ENCODE peak calls at places on chromosome 1, in five cellular contexts. One of them, this sample, is unnamed.

GRCh38 chr1:173489929-173490328 is 12.8 kb downstream of the PRDX6 start:
- DNase-seq in stomach: no peak
- DNase-seq in A673: no peak
- DNase-seq in astrocyte: no peak
- DNase-seq in fibroblast of lung: no peak
- DNase-seq in this sample: no peak

GRCh38 chr1:64203420-64203819 is at the start of gene UBE2U:
- DNase-seq in stomach: no peak
- DNase-seq in A673: no peak
- DNase-seq in astrocyte: no peak
- DNase-seq in fibroblast of lung: no peak
- DNase-seq in this sample: no peak

GRCh38 chr1:228416217-228416971 is at the start of gene TRIM17:
- DNase-seq in stomach: no peak
- DNase-seq in astrocyte: no peak
- DNase-seq in A673: peak
- DNase-seq in fibroblast of lung: no peak
- DNase-seq in this sample: no peak

GRCh38 chr1:245771521-245772281 is 616.9 kb downstream of the KIF26B start:
- DNase-seq in fibroblast of lung: peak
- DNase-seq in astrocyte: peak
- DNase-seq in stomach: no peak
- DNase-seq in A673: no peak
- DNase-seq in this sample: no peak

GRCh38 chr1:37465596-37466517 is 8.5 kb upstream of the ZC3H12A start:
- DNase-seq in astrocyte: peak
- DNase-seq in fibroblast of lung: peak
- DNase-seq in A673: no peak
- DNase-seq in stomach: no peak
- DNase-seq in this sample: no peak

GRCh38 chr1:106571109-106571508 is 485.4 kb upstream of the PRMT6 start:
- DNase-seq in fibroblast of lung: no peak
- DNase-seq in astrocyte: peak
- DNase-seq in A673: peak
- DNase-seq in stomach: no peak
- DNase-seq in this sample: no peak

GRCh38 chr1:57163789-57164188 is 198.0 kb upstream of the C8B start:
- DNase-seq in A673: no peak
- DNase-seq in astrocyte: no peak
- DNase-seq in stomach: no peak
- DNase-seq in fibroblast of lung: no peak
- DNase-seq in this sample: no peak

GRCh38 chr1:17922833-17923232 is 167.7 kb downstream of the ACTL8 start:
- DNase-seq in A673: peak
- DNase-seq in astrocyte: no peak
- DNase-seq in stomach: peak
- DNase-seq in fibroblast of lung: peak
- DNase-seq in this sample: no peak

GRCh38 chr1:58997637-58998036 is 213.8 kb upstream of the JUN start:
- DNase-seq in stomach: no peak
- DNase-seq in A673: no peak
- DNase-seq in astrocyte: no peak
- DNase-seq in fibroblast of lung: no peak
- DNase-seq in this sample: peak

GRCh38 chr1:161266096-161266679 is 7.6 kb downstream of the PCP4L1 start:
- DNase-seq in A673: peak
- DNase-seq in stomach: no peak
- DNase-seq in fibroblast of lung: no peak
- DNase-seq in astrocyte: no peak
- DNase-seq in this sample: no peak

GRCh38 chr1:115411388-115412063 is 73.5 kb upstream of the NGF start:
- DNase-seq in fibroblast of lung: peak
- DNase-seq in A673: no peak
- DNase-seq in astrocyte: peak
- DNase-seq in stomach: no peak
- DNase-seq in this sample: no peak

GRCh38 chr1:95018602-95019369 is 54.0 kb downstream of the ALG14 start:
- DNase-seq in A673: peak
- DNase-seq in fibroblast of lung: no peak
- DNase-seq in stomach: no peak
- DNase-seq in astrocyte: peak
- DNase-seq in this sample: no peak

GRCh38 chr1:39379187-39379586 is 112.2 kb upstream of the BMP8A start:
- DNase-seq in fibroblast of lung: no peak
- DNase-seq in stomach: no peak
- DNase-seq in astrocyte: no peak
- DNase-seq in A673: no peak
- DNase-seq in this sample: no peak

GRCh38 chr1:156898151-156898550 is 4.6 kb downstream of the PEAR1 start:
- DNase-seq in stomach: peak
- DNase-seq in fibroblast of lung: peak
- DNase-seq in astrocyte: peak
- DNase-seq in A673: no peak
- DNase-seq in this sample: no peak

GRCh38 chr1:165467706-165468105 is 22.8 kb upstream of the RXRG start:
- DNase-seq in stomach: no peak
- DNase-seq in astrocyte: no peak
- DNase-seq in fibroblast of lung: no peak
- DNase-seq in A673: no peak
- DNase-seq in this sample: no peak

DNA sequence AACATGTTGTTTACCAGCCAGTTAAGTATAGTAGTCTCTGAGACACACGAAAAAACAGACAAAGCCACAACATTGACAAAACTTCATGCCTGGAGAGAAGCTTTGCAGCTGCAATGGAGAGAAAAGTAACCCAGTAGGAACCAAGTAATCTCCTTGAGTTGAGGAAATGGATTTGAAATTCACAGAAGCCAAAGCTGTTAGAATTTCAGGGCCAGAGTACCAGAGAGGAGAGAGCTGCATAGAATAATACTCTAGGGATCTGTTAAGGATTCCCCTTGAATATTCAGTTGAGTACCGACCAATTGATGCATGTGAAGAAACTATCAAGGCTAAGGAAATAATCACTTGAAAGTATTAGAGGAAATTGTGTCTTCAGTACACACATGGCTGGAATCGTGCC is 323.9 kb upstream of the NEGR1 start:
- DNase-seq in A673: peak
- DNase-seq in stomach: no peak
- DNase-seq in fibroblast of lung: no peak
- DNase-seq in astrocyte: no peak
- DNase-seq in this sample: no peak
- H3K27ac ChIP-seq in A673: no peak
- H3K27ac ChIP-seq in stomach: no peak
- H3K27ac ChIP-seq in fibroblast of lung: no peak
- H3K27ac ChIP-seq in astrocyte: no peak
- H3K27ac ChIP-seq in this sample: no peak

DNA sequence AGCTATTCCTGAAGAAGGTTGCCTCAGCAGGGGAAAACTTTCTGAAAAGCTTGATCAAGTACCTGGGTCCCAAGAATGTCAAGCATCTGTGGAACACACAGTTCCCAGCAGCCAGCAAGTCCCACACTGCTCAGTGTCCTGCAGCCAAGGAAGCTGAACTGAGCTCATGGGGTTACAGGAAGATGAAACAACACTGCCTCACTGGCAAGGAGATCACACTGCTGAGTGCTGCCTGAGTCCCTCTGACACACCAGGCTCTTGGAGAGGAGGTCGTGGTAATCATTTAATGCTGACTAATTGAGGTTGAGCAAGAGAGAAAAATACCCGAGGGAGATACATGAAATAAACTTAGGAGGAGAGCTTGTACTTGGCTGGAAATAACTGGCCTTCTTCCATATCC is 75.2 kb downstream of the MPZL1 start:
- DNase-seq in fibroblast of lung: peak
- DNase-seq in astrocyte: peak
- DNase-seq in stomach: peak
- DNase-seq in A673: peak
- DNase-seq in this sample: peak
- TF ChIP-seq CTCF in fibroblast of lung: peak
- TF ChIP-seq CTCF in astrocyte: no peak
- TF ChIP-seq CTCF in stomach: no peak
- TF ChIP-seq CTCF in A673: no peak
- TF ChIP-seq CTCF in this sample: no peak

GRCh38 chr1:240608707-240609106 is 3.2 kb downstream of the GREM2 start:
- DNase-seq in fibroblast of lung: no peak
- DNase-seq in stomach: no peak
- DNase-seq in A673: no peak
- DNase-seq in astrocyte: no peak
- DNase-seq in this sample: no peak
- H3K4me3 ChIP-seq in fibroblast of lung: no peak
- H3K4me3 ChIP-seq in stomach: no peak
- H3K4me3 ChIP-seq in A673: no peak
- H3K4me3 ChIP-seq in astrocyte: no peak
- H3K4me3 ChIP-seq in this sample: no peak

DNA sequence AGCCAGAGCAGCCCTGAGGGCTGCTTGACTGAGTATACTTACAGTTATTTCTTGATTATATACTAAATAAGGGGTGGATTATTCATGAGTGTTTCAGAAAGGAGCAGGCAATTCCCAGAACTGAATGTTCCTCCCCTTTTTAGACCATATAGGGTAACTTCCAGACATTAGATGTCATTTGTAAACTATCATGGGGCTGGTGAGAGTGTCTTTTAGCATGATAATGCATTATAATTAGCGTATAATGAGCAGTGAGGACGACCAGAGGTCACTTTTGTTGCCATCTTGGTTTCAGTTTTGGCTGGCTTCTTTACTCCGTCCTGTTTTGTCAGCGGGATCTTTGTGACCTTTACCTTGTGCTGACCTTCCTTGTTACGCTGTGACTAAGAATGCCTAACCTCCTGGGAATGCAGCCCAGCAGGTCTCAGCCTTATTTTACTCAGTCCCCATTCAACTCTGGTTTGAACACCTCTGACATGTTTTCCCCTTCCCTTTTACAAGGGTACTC is 16.1 kb downstream of the KCTD3 start:
- DNase-seq in A673: no peak
- DNase-seq in fibroblast of lung: no peak
- DNase-seq in astrocyte: peak
- DNase-seq in stomach: peak
- DNase-seq in this sample: no peak
- H3K27ac ChIP-seq in A673: no peak
- H3K27ac ChIP-seq in fibroblast of lung: no peak
- H3K27ac ChIP-seq in astrocyte: no peak
- H3K27ac ChIP-seq in stomach: peak
- H3K27ac ChIP-seq in this sample: no peak

GRCh38 chr1:47780469-47780995 is 216.7 kb downstream of the TRABD2B start:
- DNase-seq in stomach: no peak
- DNase-seq in A673: no peak
- DNase-seq in fibroblast of lung: no peak
- DNase-seq in astrocyte: no peak
- DNase-seq in this sample: no peak
- TF ChIP-seq CTCF in stomach: no peak
- TF ChIP-seq CTCF in A673: no peak
- TF ChIP-seq CTCF in fibroblast of lung: no peak
- TF ChIP-seq CTCF in astrocyte: no peak
- TF ChIP-seq CTCF in this sample: no peak

GRCh38 chr1:943545-944340 is 15.3 kb downstream of the NOC2L start:
- DNase-seq in astrocyte: no peak
- DNase-seq in A673: no peak
- DNase-seq in fibroblast of lung: no peak
- DNase-seq in stomach: no peak
- DNase-seq in this sample: no peak
- H3K4me3 ChIP-seq in astrocyte: no peak
- H3K4me3 ChIP-seq in A673: no peak
- H3K4me3 ChIP-seq in fibroblast of lung: no peak
- H3K4me3 ChIP-seq in stomach: no peak
- H3K4me3 ChIP-seq in this sample: no peak

GRCh38 chr1:2279882-2280281 is 51.8 kb downstream of the SKI start:
- DNase-seq in A673: no peak
- DNase-seq in stomach: no peak
- DNase-seq in astrocyte: no peak
- DNase-seq in fibroblast of lung: no peak
- DNase-seq in this sample: no peak

GRCh38 chr1:2284932-2285331 is 56.8 kb downstream of the SKI start:
- DNase-seq in astrocyte: no peak
- DNase-seq in A673: no peak
- DNase-seq in fibroblast of lung: no peak
- DNase-seq in stomach: no peak
- DNase-seq in this sample: no peak

GRCh38 chr1:2283991-2284895 is 56.1 kb downstream of the SKI start:
- DNase-seq in A673: no peak
- DNase-seq in astrocyte: no peak
- DNase-seq in stomach: no peak
- DNase-seq in fibroblast of lung: no peak
- DNase-seq in this sample: no peak

GRCh38 chr1:2283371-2283990 is 55.4 kb downstream of the SKI start:
- DNase-seq in A673: no peak
- DNase-seq in fibroblast of lung: no peak
- DNase-seq in astrocyte: no peak
- DNase-seq in stomach: no peak
- DNase-seq in this sample: no peak

GRCh38 chr1:2282556-2283270 is 54.6 kb downstream of the SKI start:
- DNase-seq in fibroblast of lung: no peak
- DNase-seq in stomach: no peak
- DNase-seq in A673: no peak
- DNase-seq in astrocyte: no peak
- DNase-seq in this sample: no peak
- H3K27ac ChIP-seq in fibroblast of lung: no peak
- H3K27ac ChIP-seq in stomach: no peak
- H3K27ac ChIP-seq in A673: peak
- H3K27ac ChIP-seq in astrocyte: no peak
- H3K27ac ChIP-seq in this sample: no peak

GRCh38 chr1:204587621-204588020 is 71.4 kb downstream of the MDM4 start:
- DNase-seq in fibroblast of lung: no peak
- DNase-seq in A673: no peak
- DNase-seq in stomach: no peak
- DNase-seq in astrocyte: no peak
- DNase-seq in this sample: no peak

GRCh38 chr1:204589409-204590038 is 73.3 kb downstream of the MDM4 start:
- DNase-seq in astrocyte: peak
- DNase-seq in fibroblast of lung: no peak
- DNase-seq in A673: no peak
- DNase-seq in stomach: no peak
- DNase-seq in this sample: no peak

GRCh38 chr1:204592246-204592948 is 76.2 kb downstream of the MDM4 start:
- DNase-seq in A673: no peak
- DNase-seq in stomach: no peak
- DNase-seq in astrocyte: no peak
- DNase-seq in fibroblast of lung: no peak
- DNase-seq in this sample: no peak

GRCh38 chr1:204591473-204592090 is 75.4 kb downstream of the MDM4 start:
- DNase-seq in A673: no peak
- DNase-seq in astrocyte: peak
- DNase-seq in fibroblast of lung: peak
- DNase-seq in stomach: no peak
- DNase-seq in this sample: no peak

GRCh38 chr1:204588826-204589225 is 72.6 kb downstream of the MDM4 start:
- DNase-seq in astrocyte: no peak
- DNase-seq in A673: no peak
- DNase-seq in stomach: no peak
- DNase-seq in fibroblast of lung: no peak
- DNase-seq in this sample: no peak
- TF ChIP-seq CTCF in astrocyte: no peak
- TF ChIP-seq CTCF in A673: no peak
- TF ChIP-seq CTCF in stomach: no peak
- TF ChIP-seq CTCF in fibroblast of lung: no peak
- TF ChIP-seq CTCF in this sample: no peak

This sample was measured in coronary artery.